ENCODE peak calls at places on chromosome 13, in six cellular contexts. X, S, F, I, Y and E are unnamed samples.

GRCh38 chr13:109203587-109203986 is 574.2 kb downstream of the MYO16 start:
- DNase-seq in I (no peak), S (no peak), X (no peak), Y (no peak), F (no peak), E (no peak)

GRCh38 chr13:29922281-29922821 is 71.9 kb upstream of the UBL3 start:
- DNase-seq in Y (no peak), F (peak; percentile 20), X (no peak), S (peak; percentile 64), I (no peak), E (peak; percentile 71)

GRCh38 chr13:110388141-110388943 is 81.3 kb downstream of the COL4A2 start:
- DNase-seq in I (no peak), X (peak; percentile 72), Y (no peak), S (peak; percentile 95), F (no peak), E (peak; percentile 75)

GRCh38 chr13:45055902-45056648 is 64.2 kb upstream of the GTF2F2 start:
- DNase-seq in X (no peak), Y (no peak), F (peak; percentile 41), I (no peak), S (peak; percentile 63), E (peak; percentile 82)

GRCh38 chr13:60335531-60335930 is 61.5 kb upstream of the TDRD3 start:
- DNase-seq in X (no peak), Y (no peak), I (no peak), S (peak; percentile 28), F (no peak), E (peak; percentile 55)

GRCh38 chr13:24050292-24050711 is 110.2 kb upstream of the SPATA13 start:
- DNase-seq in Y (no peak), F (no peak), S (peak; percentile 79), I (no peak), X (peak; percentile 53), E (peak; percentile 81)

GRCh38 chr13:24135674-24136300 is 24.7 kb upstream of the SPATA13 start:
- DNase-seq in S (peak; percentile 74), Y (no peak), X (no peak), F (no peak), I (no peak), E (peak; percentile 63)

GRCh38 chr13:100721885-100722512 is 47.4 kb upstream of the TMTC4 start:
- DNase-seq in F (peak; percentile 73), X (no peak), I (peak; percentile 52), Y (peak; percentile 4), S (peak; percentile 58), E (peak; percentile 58)

GRCh38 chr13:23674795-23675640 is 104.8 kb downstream of the TNFRSF19 start:
- DNase-seq in Y (no peak), X (no peak), F (peak; percentile 11), I (no peak), S (peak; percentile 76), E (peak; percentile 86)

GRCh38 chr13:90105276-90105675 is 1242.2 kb upstream of the MIR17HG start:
- DNase-seq in I (no peak), X (no peak), S (peak; percentile 3), F (no peak), Y (no peak), E (peak; percentile 84)

GRCh38 chr13:60590775-60591174 is 193.8 kb downstream of the TDRD3 start:
- DNase-seq in I (no peak), X (no peak), S (no peak), F (no peak), Y (no peak), E (peak; percentile 21)